ENCODE peak calls at places on chromosome 3, in four cellular contexts. One of them, this sample, is unnamed.

GRCh38 chr3:196189608-196190347 is 21.4 kb downstream of the ZDHHC19 start:
- DNase-seq in adrenal gland: no peak
- DNase-seq in psoas muscle: no peak
- DNase-seq in IMR-90: no peak
- DNase-seq in this sample: no peak

GRCh38 chr3:171569571-171570132 is 109.4 kb upstream of the TNIK start:
- DNase-seq in adrenal gland: no peak
- DNase-seq in psoas muscle: no peak
- DNase-seq in IMR-90: no peak
- DNase-seq in this sample: no peak

GRCh38 chr3:66259721-66260255 is 39.0 kb downstream of the SLC25A26 start:
- DNase-seq in adrenal gland: no peak
- DNase-seq in psoas muscle: no peak
- DNase-seq in IMR-90: peak
- DNase-seq in this sample: no peak

GRCh38 chr3:46712191-46713047 is 5.2 kb downstream of the PRSS50 start:
- DNase-seq in adrenal gland: no peak
- DNase-seq in psoas muscle: no peak
- DNase-seq in IMR-90: no peak
- DNase-seq in this sample: peak

GRCh38 chr3:62289922-62290321 is 83.4 kb downstream of the FEZF2 start:
- DNase-seq in adrenal gland: no peak
- DNase-seq in psoas muscle: no peak
- DNase-seq in IMR-90: no peak
- DNase-seq in this sample: no peak

GRCh38 chr3:189985938-189986337 is 134.8 kb downstream of the P3H2 start:
- DNase-seq in adrenal gland: no peak
- DNase-seq in psoas muscle: no peak
- DNase-seq in IMR-90: peak
- DNase-seq in this sample: no peak

GRCh38 chr3:179750720-179751328 is 98.0 kb downstream of the USP13 start:
- DNase-seq in adrenal gland: no peak
- DNase-seq in psoas muscle: no peak
- DNase-seq in IMR-90: peak
- DNase-seq in this sample: no peak

GRCh38 chr3:183980408-183980807 is 37.3 kb downstream of the ABCC5 start:
- DNase-seq in adrenal gland: no peak
- DNase-seq in psoas muscle: peak
- DNase-seq in IMR-90: no peak
- DNase-seq in this sample: no peak

GRCh38 chr3:169822540-169822939 is 9.8 kb upstream of the LRRC34 start:
- DNase-seq in adrenal gland: no peak
- DNase-seq in psoas muscle: no peak
- DNase-seq in IMR-90: no peak
- DNase-seq in this sample: no peak

GRCh38 chr3:114179575-114179974 is 723 bp upstream of the DRD3 start:
- DNase-seq in adrenal gland: no peak
- DNase-seq in psoas muscle: no peak
- DNase-seq in IMR-90: peak
- DNase-seq in this sample: no peak

GRCh38 chr3:120203016-120203415 is 82.0 kb downstream of the GPR156 start:
- DNase-seq in adrenal gland: peak
- DNase-seq in psoas muscle: peak
- DNase-seq in IMR-90: peak
- DNase-seq in this sample: peak

GRCh38 chr3:190094201-190094718 is 26.4 kb downstream of the P3H2 start:
- DNase-seq in adrenal gland: peak
- DNase-seq in psoas muscle: no peak
- DNase-seq in IMR-90: peak
- DNase-seq in this sample: no peak

GRCh38 chr3:109265300-109265699 is 51.0 kb downstream of the DPPA2 start:
- DNase-seq in adrenal gland: peak
- DNase-seq in psoas muscle: no peak
- DNase-seq in IMR-90: no peak
- DNase-seq in this sample: no peak

GRCh38 chr3:124860599-124860998 is 26.6 kb downstream of the ITGB5 start:
- DNase-seq in adrenal gland: peak
- DNase-seq in psoas muscle: peak
- DNase-seq in IMR-90: peak
- DNase-seq in this sample: peak

GRCh38 chr3:60504827-60505457 is 746.3 kb downstream of the FHIT start:
- DNase-seq in adrenal gland: no peak
- DNase-seq in psoas muscle: no peak
- DNase-seq in IMR-90: no peak
- DNase-seq in this sample: no peak

GRCh38 chr3:84959470-84960380 is 936 bp downstream of the CADM2 start:
- DNase-seq in adrenal gland: no peak
- DNase-seq in psoas muscle: no peak
- DNase-seq in IMR-90: no peak
- DNase-seq in this sample: no peak

GRCh38 chr3:197132916-197133530 is 103.4 kb upstream of the MELTF start:
- DNase-seq in adrenal gland: no peak
- DNase-seq in psoas muscle: no peak
- DNase-seq in IMR-90: no peak
- DNase-seq in this sample: no peak

GRCh38 chr3:160417311-160417710 is 17.9 kb downstream of the SMC4 start:
- DNase-seq in adrenal gland: no peak
- DNase-seq in psoas muscle: no peak
- DNase-seq in IMR-90: no peak
- DNase-seq in this sample: no peak

GRCh38 chr3:50657407-50657806 is 17.3 kb upstream of the DOCK3 start:
- DNase-seq in adrenal gland: no peak
- DNase-seq in psoas muscle: no peak
- DNase-seq in IMR-90: no peak
- DNase-seq in this sample: no peak

GRCh38 chr3:50444213-50444612 is 59.2 kb downstream of the CACNA2D2 start:
- DNase-seq in adrenal gland: no peak
- DNase-seq in psoas muscle: no peak
- DNase-seq in IMR-90: no peak
- DNase-seq in this sample: no peak

GRCh38 chr3:171494457-171495109 is 34.4 kb upstream of the TNIK start:
- DNase-seq in adrenal gland: no peak
- DNase-seq in psoas muscle: no peak
- DNase-seq in IMR-90: no peak
- DNase-seq in this sample: no peak

GRCh38 chr3:54954019-54954418 is 26.2 kb upstream of the LRTM1 start:
- DNase-seq in adrenal gland: peak
- DNase-seq in psoas muscle: peak
- DNase-seq in IMR-90: peak
- DNase-seq in this sample: no peak

GRCh38 chr3:114144909-114145688 is 33.8 kb downstream of the DRD3 start:
- DNase-seq in adrenal gland: peak
- DNase-seq in psoas muscle: no peak
- DNase-seq in IMR-90: peak
- DNase-seq in this sample: no peak

GRCh38 chr3:38265604-38266307 is at the start of gene SLC22A13:
- DNase-seq in adrenal gland: no peak
- DNase-seq in psoas muscle: no peak
- DNase-seq in IMR-90: no peak
- DNase-seq in this sample: no peak

GRCh38 chr3:1374471-1374870 is 281.6 kb downstream of the CNTN6 start:
- DNase-seq in adrenal gland: no peak
- DNase-seq in psoas muscle: no peak
- DNase-seq in IMR-90: no peak
- DNase-seq in this sample: no peak

GRCh38 chr3:100455841-100456550 is 36.4 kb upstream of the TMEM45A start:
- DNase-seq in adrenal gland: no peak
- DNase-seq in psoas muscle: no peak
- DNase-seq in IMR-90: no peak
- DNase-seq in this sample: no peak

GRCh38 chr3:196533260-196533681 is 18.1 kb upstream of the SMCO1 start:
- DNase-seq in adrenal gland: no peak
- DNase-seq in psoas muscle: no peak
- DNase-seq in IMR-90: no peak
- DNase-seq in this sample: no peak

GRCh38 chr3:64152100-64152499 is 73.2 kb downstream of the PRICKLE2 start:
- DNase-seq in adrenal gland: peak
- DNase-seq in psoas muscle: no peak
- DNase-seq in IMR-90: peak
- DNase-seq in this sample: peak

GRCh38 chr3:46359748-46360509 is 6.0 kb downstream of the CCR2 start:
- DNase-seq in adrenal gland: peak
- DNase-seq in psoas muscle: no peak
- DNase-seq in IMR-90: peak
- DNase-seq in this sample: no peak

GRCh38 chr3:46447535-46447934 is 17.2 kb downstream of the LTF start:
- DNase-seq in adrenal gland: no peak
- DNase-seq in psoas muscle: no peak
- DNase-seq in IMR-90: no peak
- DNase-seq in this sample: no peak

GRCh38 chr3:123067689-123068226 is 933 bp downstream of the PDIA5 start:
- DNase-seq in adrenal gland: no peak
- DNase-seq in psoas muscle: no peak
- DNase-seq in IMR-90: no peak
- DNase-seq in this sample: no peak

GRCh38 chr3:1421577-1421976 is 328.8 kb downstream of the CNTN6 start:
- DNase-seq in adrenal gland: no peak
- DNase-seq in psoas muscle: no peak
- DNase-seq in IMR-90: no peak
- DNase-seq in this sample: no peak

GRCh38 chr3:34808287-34808686 is 831.0 kb upstream of the ARPP21 start:
- DNase-seq in adrenal gland: no peak
- DNase-seq in psoas muscle: no peak
- DNase-seq in IMR-90: no peak
- DNase-seq in this sample: no peak
- H3K4me3 ChIP-seq in adrenal gland: no peak
- H3K4me3 ChIP-seq in psoas muscle: no peak
- H3K4me3 ChIP-seq in IMR-90: no peak
- H3K4me3 ChIP-seq in this sample: no peak

GRCh38 chr3:52298147-52299098 is 10.8 kb downstream of the GLYCTK start:
- DNase-seq in adrenal gland: peak
- DNase-seq in psoas muscle: no peak
- DNase-seq in IMR-90: no peak
- DNase-seq in this sample: no peak
- H3K27ac ChIP-seq in adrenal gland: no peak
- H3K27ac ChIP-seq in psoas muscle: no peak
- H3K27ac ChIP-seq in IMR-90: no peak
- H3K27ac ChIP-seq in this sample: no peak

GRCh38 chr3:29282431-29283296 is 1.8 kb downstream of the RBMS3 start:
- DNase-seq in adrenal gland: no peak
- DNase-seq in psoas muscle: no peak
- DNase-seq in IMR-90: peak
- DNase-seq in this sample: no peak
- H3K4me3 ChIP-seq in adrenal gland: no peak
- H3K4me3 ChIP-seq in psoas muscle: peak
- H3K4me3 ChIP-seq in IMR-90: peak
- H3K4me3 ChIP-seq in this sample: peak

DNA sequence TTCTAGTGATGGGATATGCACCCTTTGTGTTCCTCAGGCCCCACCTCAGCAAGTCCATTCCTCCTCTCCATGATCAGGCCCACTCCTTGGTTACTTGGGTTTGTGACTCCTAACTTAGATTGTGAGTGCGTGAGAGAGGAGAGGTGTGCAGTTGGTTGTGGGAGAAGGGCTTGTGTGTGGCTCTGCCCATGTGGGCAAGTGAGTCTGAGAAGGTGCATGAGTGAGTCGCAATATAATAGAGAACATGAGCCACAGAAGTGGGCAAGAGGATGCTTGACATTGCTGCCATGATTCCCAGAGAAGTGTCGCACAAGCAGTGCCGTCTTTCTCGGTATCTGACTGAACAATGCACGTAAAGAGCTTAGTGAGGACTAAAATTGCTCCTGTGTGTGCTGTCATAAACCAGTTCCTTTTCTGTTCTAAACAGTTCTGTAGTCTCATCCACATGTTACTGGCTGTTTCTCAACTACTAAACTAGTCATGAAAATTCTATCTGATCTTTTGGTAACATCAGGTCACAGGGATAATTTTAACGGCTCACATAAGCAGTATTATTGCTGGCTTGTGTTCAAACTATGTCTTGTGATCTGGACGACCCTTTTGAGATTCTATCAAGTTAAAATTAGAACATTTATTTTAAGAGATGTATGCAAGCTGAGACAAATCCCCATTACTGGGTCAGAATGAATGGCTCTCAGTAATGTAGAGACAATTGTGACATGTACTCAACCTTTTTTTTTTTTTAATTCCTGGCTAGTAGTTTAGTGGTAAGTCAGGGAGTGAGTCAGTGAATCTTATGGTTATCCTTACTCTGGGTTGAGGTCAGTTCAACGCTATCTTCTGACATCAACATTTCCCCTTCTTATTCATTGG is 25.6 kb downstream of the GYG1 start:
- DNase-seq in adrenal gland: no peak
- DNase-seq in psoas muscle: no peak
- DNase-seq in IMR-90: peak
- DNase-seq in this sample: no peak
- H3K27ac ChIP-seq in adrenal gland: no peak
- H3K27ac ChIP-seq in psoas muscle: peak
- H3K27ac ChIP-seq in IMR-90: peak
- H3K27ac ChIP-seq in this sample: peak

DNA sequence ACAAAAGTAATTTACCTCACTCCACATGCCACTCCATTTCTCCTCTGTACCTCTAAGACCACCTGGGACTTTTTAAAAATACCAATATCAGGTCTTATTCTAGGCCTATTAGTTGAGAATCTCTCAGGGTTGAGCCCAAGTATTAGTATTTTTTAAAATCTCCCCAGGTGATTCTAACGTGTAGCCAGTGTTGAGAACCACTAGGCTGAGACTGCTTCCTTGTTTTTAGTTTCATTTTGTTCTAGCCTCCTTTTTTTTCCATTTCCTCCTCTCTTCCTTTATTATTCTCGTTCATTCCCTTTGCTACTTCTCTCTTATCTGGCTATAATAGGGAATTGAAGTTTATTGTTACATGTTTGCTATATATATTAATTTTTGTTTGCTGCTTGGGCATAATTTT is 217.9 kb upstream of the CD96 start:
- DNase-seq in adrenal gland: no peak
- DNase-seq in psoas muscle: no peak
- DNase-seq in IMR-90: no peak
- DNase-seq in this sample: no peak
- H3K4me3 ChIP-seq in adrenal gland: no peak
- H3K4me3 ChIP-seq in psoas muscle: no peak
- H3K4me3 ChIP-seq in IMR-90: no peak
- H3K4me3 ChIP-seq in this sample: no peak